ENCODE peak calls at places on chromosomes 3 and 15, in nine cellular contexts. A is RWPE1, J is Peyer's patch, X is progenitor cell of endocrine pancreas, Q is cardiac fibroblast, W is heart right ventricle, V is foreskin fibroblast, E is fibroblast of lung, H is neural progenitor cell. N is an unnamed sample.
A peak's percentile ranks its signal among the peaks of the same experiment; 100 is the strongest.

GRCh38 chr3:160125188-160125587 is 100.0 kb upstream of the C3orf80 start:
- DNase-seq in A (no peak), J (no peak), X (no peak), Q (no peak), W (no peak), V (no peak), E (no peak), H (no peak), N (no peak)

GRCh38 chr15:38058596-38059075 is 124.2 kb downstream of the TMCO5A start:
- DNase-seq in A (no peak), J (no peak), X (no peak), Q (no peak), W (no peak), V (no peak), E (peak; percentile 26), H (peak; percentile 42), N (no peak)

GRCh38 chr15:31346367-31347066 is 19.9 kb downstream of the KLF13 start:
- DNase-seq in A (no peak), J (peak; percentile 53), X (no peak), Q (no peak), W (no peak), V (no peak), E (no peak), H (no peak), N (no peak)

GRCh38 chr3:13012228-13012691 is 61.0 kb downstream of the IQSEC1 start:
- DNase-seq in A (no peak), J (no peak), X (no peak), Q (peak; percentile 50), W (peak; percentile 64), V (peak; percentile 42), E (no peak), H (no peak), N (peak; percentile 73)

GRCh38 chr3:128322030-128323022 is 144.4 kb downstream of the DNAJB8 start:
- DNase-seq in A (no peak), J (peak; percentile 52), X (peak; percentile 10), Q (peak; percentile 63), W (peak; percentile 42), V (peak; percentile 60), E (peak; percentile 29), H (peak; percentile 69), N (no peak)

GRCh38 chr3:138197058-138197457 is 10.0 kb downstream of the ARMC8 start:
- DNase-seq in A (peak; percentile 13), J (no peak), X (peak; percentile 52), Q (peak; percentile 45), W (no peak), V (peak; percentile 67), E (peak; percentile 34), H (peak; percentile 44), N (no peak)

GRCh38 chr15:52567886-52568568 is 803 bp downstream of the ARPP19 start:
- DNase-seq in A (peak; percentile 52), J (peak; percentile 74), X (peak; percentile 21), Q (peak; percentile 48), W (peak; percentile 11), V (no peak), E (peak; percentile 39), H (no peak), N (no peak)

GRCh38 chr3:10563396-10563795 is 58.0 kb upstream of the ATP2B2 start:
- DNase-seq in A (no peak), J (no peak), X (no peak), Q (no peak), W (no peak), V (no peak), E (no peak), H (no peak), N (no peak)

GRCh38 chr3:153667341-153667740 is 453.8 kb upstream of the ARHGEF26 start:
- DNase-seq in A (no peak), J (no peak), X (no peak), Q (no peak), W (no peak), V (peak; percentile 30), E (no peak), H (no peak), N (no peak)

GRCh38 chr15:75554717-75555116 is 24.4 kb downstream of the PTPN9 start:
- DNase-seq in A (no peak), J (no peak), X (no peak), Q (peak; percentile 70), W (no peak), V (peak; percentile 87), E (peak; percentile 69), H (peak; percentile 5), N (no peak)

GRCh38 chr3:186953011-186953487 is 22.7 kb downstream of the ST6GAL1 start:
- DNase-seq in A (no peak), J (no peak), X (no peak), Q (peak; percentile 67), W (no peak), V (peak; percentile 29), E (peak; percentile 57), H (no peak), N (no peak)

GRCh38 chr3:43531835-43532234 is 90.0 kb downstream of the ANO10 start:
- DNase-seq in A (peak; percentile 36), J (no peak), X (no peak), Q (peak; percentile 84), W (no peak), V (peak; percentile 74), E (peak; percentile 73), H (no peak), N (no peak)

GRCh38 chr3:175896655-175897054 is 1037.5 kb downstream of the NAALADL2 start:
- DNase-seq in A (no peak), J (no peak), X (no peak), Q (no peak), W (no peak), V (no peak), E (no peak), H (no peak), N (no peak)

GRCh38 chr15:60819860-60820259 is 340.9 kb upstream of the ICE2 start:
- DNase-seq in A (peak; percentile 17), J (no peak), X (no peak), Q (no peak), W (no peak), V (no peak), E (no peak), H (no peak), N (no peak)

GRCh38 chr3:134598813-134599563 is 51.8 kb downstream of the KY start:
- DNase-seq in A (no peak), J (no peak), X (no peak), Q (no peak), W (no peak), V (no peak), E (no peak), H (no peak), N (no peak)

GRCh38 chr15:99424978-99425665 is 140.7 kb upstream of the MEF2A start:
- DNase-seq in A (peak; percentile 59), J (peak; percentile 41), X (no peak), Q (peak; percentile 92), W (peak; percentile 80), V (peak; percentile 81), E (peak; percentile 87), H (no peak), N (peak; percentile 19)

GRCh38 chr3:140883428-140883827 is 58.2 kb upstream of the SLC25A36 start:
- DNase-seq in A (no peak), J (no peak), X (no peak), Q (no peak), W (no peak), V (no peak), E (no peak), H (no peak), N (no peak)

GRCh38 chr3:102715030-102715697 is 280.3 kb downstream of the ZPLD1 start:
- DNase-seq in A (peak; percentile 74), J (no peak), X (no peak), Q (no peak), W (no peak), V (peak; percentile 0), E (peak; percentile 70), H (no peak), N (no peak)

GRCh38 chr3:194671900-194672808 is at the start of gene LSG1:
- DNase-seq in A (peak; percentile 87), J (peak; percentile 92), X (peak; percentile 78), Q (peak; percentile 99), W (peak; percentile 95), V (peak; percentile 98), E (peak; percentile 97), H (peak; percentile 97), N (peak; percentile 87)

GRCh38 chr3:194673761-194674160 is 1.8 kb upstream of the LSG1 start:
- DNase-seq in A (no peak), J (no peak), X (no peak), Q (peak; percentile 30), W (no peak), V (no peak), E (no peak), H (no peak), N (no peak)

GRCh38 chr3:194672876-194673275 is 885 bp upstream of the LSG1 start:
- DNase-seq in A (no peak), J (no peak), X (no peak), Q (peak; percentile 35), W (no peak), V (no peak), E (no peak), H (peak; percentile 16), N (no peak)

GRCh38 chr3:194675081-194675640 is 3.2 kb upstream of the LSG1 start:
- DNase-seq in A (no peak), J (no peak), X (no peak), Q (peak; percentile 17), W (peak; percentile 17), V (no peak), E (peak; percentile 56), H (no peak), N (no peak)

DNA sequence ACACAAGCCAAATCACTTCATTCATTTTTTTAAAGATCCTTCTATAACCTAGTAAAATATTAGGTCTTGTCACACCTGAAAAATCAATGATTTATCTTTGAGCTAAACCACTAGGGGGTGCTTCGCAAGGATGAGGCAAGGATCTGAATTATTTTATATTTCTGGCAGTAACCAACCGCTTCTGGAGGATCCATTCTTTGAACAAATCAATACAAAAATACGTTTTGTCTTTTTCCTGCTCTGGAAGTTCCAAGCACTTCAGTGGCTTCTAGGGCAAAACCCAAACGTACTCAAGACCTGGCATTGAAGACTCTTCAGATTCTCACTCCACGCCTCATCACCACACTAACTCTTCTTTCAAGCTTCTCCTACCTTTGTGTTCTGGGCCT is 486 bp downstream of the LSG1 start:
- DNase-seq in A (peak; percentile 48), J (no peak), X (no peak), Q (peak; percentile 64), W (no peak), V (peak; percentile 74), E (peak; percentile 37), H (peak; percentile 40), N (no peak)
- TF ChIP-seq CTCF in A (peak; percentile 80), J (peak; percentile 47), X (peak; percentile 73), Q (peak; percentile 64), W (peak; percentile 47), V (peak; percentile 35), E (peak; percentile 52), H (peak; percentile 79), N (peak; percentile 80)

GRCh38 chr3:197926418-197926817 is 23.6 kb upstream of the RPL35A start:
- DNase-seq in A (no peak), J (no peak), X (no peak), Q (no peak), W (no peak), V (no peak), E (no peak), H (peak; percentile 24), N (no peak)
- TF ChIP-seq CTCF in A (no peak), J (no peak), X (peak; percentile 28), Q (peak; percentile 9), W (no peak), V (no peak), E (no peak), H (peak; percentile 59), N (no peak)

GRCh38 chr3:47799733-47800132 is 3.2 kb upstream of the DHX30 start:
- DNase-seq in A (no peak), J (no peak), X (no peak), Q (peak; percentile 33), W (no peak), V (peak; percentile 24), E (no peak), H (peak; percentile 60), N (no peak)
- TF ChIP-seq CTCF in A (no peak), J (no peak), X (peak; percentile 39), Q (peak; percentile 44), W (peak; percentile 15), V (peak; percentile 24), E (peak; percentile 37), H (peak; percentile 53), N (peak; percentile 13)

GRCh38 chr3:28645149-28645548 is 296.5 kb upstream of the AZI2 start:
- DNase-seq in A (no peak), J (no peak), X (no peak), Q (no peak), W (no peak), V (no peak), E (no peak), H (no peak), N (no peak)
- TF ChIP-seq CTCF in A (no peak), J (no peak), X (no peak), Q (no peak), W (no peak), V (no peak), E (no peak), H (no peak), N (no peak)